ENCODE peak calls at places on chromosomes 5 and 9, in seven cellular contexts. N is testis, Z is NB4, L is K562, X is stomach, A is H54, T is tibial nerve. S is an unnamed sample.

GRCh38 chr5:90909091-90909503 is 350.5 kb downstream of the ADGRV1 start:
- DNase-seq in L (no peak), N (no peak), Z (no peak), T (no peak), A (no peak), X (no peak), S (no peak)

GRCh38 chr5:73120222-73121108 is at the start of gene TMEM171:
- DNase-seq in T (no peak), Z (no peak), X (peak; percentile 82), A (peak; percentile 42), N (peak; percentile 38), L (no peak), S (no peak)

GRCh38 chr5:147949711-147950573 is 43.6 kb upstream of the C5orf46 start:
- DNase-seq in X (no peak), Z (peak; percentile 43), L (peak; percentile 25), T (no peak), A (peak; percentile 11), N (no peak), S (no peak)

GRCh38 chr5:122311400-122311887 is 593 bp upstream of the SNCAIP start:
- DNase-seq in X (no peak), L (no peak), N (no peak), T (no peak), Z (no peak), A (no peak), S (no peak)

GRCh38 chr5:75961814-75962213 is 121.4 kb upstream of the SV2C start:
- DNase-seq in T (no peak), A (no peak), L (no peak), Z (no peak), N (no peak), X (no peak), S (no peak)

GRCh38 chr9:105877719-105878118 is 183.4 kb downstream of the TMEM38B start:
- DNase-seq in X (no peak), T (no peak), L (no peak), Z (peak; percentile 66), N (no peak), A (no peak), S (no peak)

GRCh38 chr5:21774791-21775190 is 1078.4 kb downstream of the CDH12 start:
- DNase-seq in X (no peak), L (no peak), Z (no peak), N (no peak), A (peak; percentile 9), T (no peak), S (no peak)

GRCh38 chr5:102955463-102955862 is 164.5 kb downstream of the GIN1 start:
- DNase-seq in Z (no peak), X (no peak), T (no peak), N (no peak), L (no peak), A (no peak), S (no peak)

DNA sequence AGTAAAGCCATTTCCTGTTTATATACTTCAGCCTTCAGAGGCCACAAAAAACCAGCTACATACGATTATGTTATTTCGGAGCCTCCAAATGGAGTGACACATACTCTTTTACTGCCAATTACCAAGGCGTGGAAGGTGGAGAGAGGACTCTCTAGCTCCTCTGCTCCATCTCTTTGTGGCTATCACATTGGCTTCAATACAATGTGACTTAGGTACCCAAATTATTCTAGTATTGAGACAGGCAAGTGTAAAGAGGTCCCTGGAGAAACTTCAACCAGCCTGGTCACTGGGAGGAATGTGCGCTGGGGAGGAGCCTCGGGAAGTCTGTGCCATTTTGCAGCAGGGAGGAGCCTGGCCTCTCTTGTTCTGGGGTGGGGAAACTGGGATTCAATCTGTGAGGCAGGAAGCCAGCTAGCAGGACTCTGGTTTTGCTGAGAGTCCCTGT is 85.8 kb upstream of the TAS2R1 start:
- DNase-seq in N (no peak), Z (no peak), T (no peak), X (no peak), L (no peak), A (no peak), S (no peak)
- TF ChIP-seq POLR2A in N (no peak), Z (no peak), T (no peak), X (no peak), L (no peak), A (no peak), S (no peak)

GRCh38 chr9:136295537-136296433 is 8.1 kb downstream of the CCDC187 start:
- DNase-seq in X (no peak), L (no peak), T (no peak), A (no peak), N (no peak), Z (no peak), S (no peak)

GRCh38 chr9:136297766-136298735 is 5.8 kb downstream of the CCDC187 start:
- DNase-seq in A (no peak), Z (no peak), T (no peak), N (no peak), L (no peak), X (no peak), S (no peak)

GRCh38 chr9:136299116-136299515 is 4.8 kb downstream of the CCDC187 start:
- DNase-seq in A (no peak), T (no peak), L (no peak), Z (no peak), N (no peak), X (no peak), S (no peak)

GRCh38 chr9:136296434-136297015 is 7.4 kb downstream of the CCDC187 start:
- DNase-seq in A (peak; percentile 79), Z (no peak), N (no peak), X (no peak), L (no peak), T (no peak), S (no peak)

DNA sequence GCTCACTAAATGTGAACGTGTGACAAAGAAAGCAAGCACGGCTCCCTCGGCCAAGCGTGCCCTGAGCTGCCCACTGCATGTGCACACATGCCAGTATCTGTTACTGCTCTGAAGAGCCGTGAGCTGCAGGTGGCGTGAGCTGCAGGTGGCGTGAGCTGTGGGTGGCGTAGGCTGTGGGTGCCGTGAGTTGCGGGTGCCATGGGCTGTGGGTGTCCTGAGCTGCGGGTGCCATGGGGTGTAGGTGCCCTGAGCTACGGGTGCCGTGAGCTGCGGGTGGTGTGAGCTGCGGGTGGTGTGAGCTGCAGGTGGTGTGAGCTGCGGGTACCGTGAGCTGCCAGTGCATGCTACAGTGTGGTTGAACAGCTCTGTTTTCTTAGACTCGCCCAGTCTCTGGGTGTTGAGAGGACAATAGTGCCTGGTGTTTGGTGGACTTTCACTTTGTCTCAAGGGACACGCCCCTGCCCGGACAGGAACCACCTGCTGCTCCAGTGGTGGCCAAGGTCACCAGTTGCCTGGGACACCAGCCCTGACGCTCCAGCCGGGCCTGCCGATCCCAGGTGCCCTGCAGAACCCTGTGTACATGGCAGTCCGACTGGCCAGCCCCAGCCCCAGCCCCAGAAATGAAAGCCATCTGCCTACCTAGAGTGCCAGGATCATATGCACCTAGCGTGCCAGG is 6.7 kb downstream of the CCDC187 start:
- DNase-seq in L (no peak), N (no peak), T (no peak), A (peak; percentile 77), X (peak; percentile 89), Z (no peak), S (no peak)
- TF ChIP-seq POLR2A in L (no peak), N (no peak), T (no peak), A (no peak), X (no peak), Z (no peak), S (no peak)

GRCh38 chr9:129141066-129142041 is 30.1 kb downstream of the PTPA start:
- DNase-seq in X (peak; percentile 70), N (peak; percentile 71), T (peak; percentile 79), Z (peak; percentile 88), A (no peak), L (peak; percentile 60), S (peak; percentile 95)

GRCh38 chr9:129139233-129139992 is 28.2 kb downstream of the PTPA start:
- DNase-seq in T (peak; percentile 98), Z (peak; percentile 89), A (peak; percentile 82), L (peak; percentile 92), N (peak; percentile 89), X (peak; percentile 79), S (peak; percentile 97)

GRCh38 chr9:129139993-129140396 is 28.8 kb downstream of the PTPA start:
- DNase-seq in A (peak; percentile 97), T (peak; percentile 97), X (peak; percentile 89), L (peak; percentile 94), N (peak; percentile 94), Z (peak; percentile 99), S (peak; percentile 99)

GRCh38 chr9:129142115-129142514 is 30.9 kb downstream of the PTPA start:
- DNase-seq in A (no peak), L (no peak), T (no peak), X (no peak), N (no peak), Z (no peak), S (no peak)

DNA sequence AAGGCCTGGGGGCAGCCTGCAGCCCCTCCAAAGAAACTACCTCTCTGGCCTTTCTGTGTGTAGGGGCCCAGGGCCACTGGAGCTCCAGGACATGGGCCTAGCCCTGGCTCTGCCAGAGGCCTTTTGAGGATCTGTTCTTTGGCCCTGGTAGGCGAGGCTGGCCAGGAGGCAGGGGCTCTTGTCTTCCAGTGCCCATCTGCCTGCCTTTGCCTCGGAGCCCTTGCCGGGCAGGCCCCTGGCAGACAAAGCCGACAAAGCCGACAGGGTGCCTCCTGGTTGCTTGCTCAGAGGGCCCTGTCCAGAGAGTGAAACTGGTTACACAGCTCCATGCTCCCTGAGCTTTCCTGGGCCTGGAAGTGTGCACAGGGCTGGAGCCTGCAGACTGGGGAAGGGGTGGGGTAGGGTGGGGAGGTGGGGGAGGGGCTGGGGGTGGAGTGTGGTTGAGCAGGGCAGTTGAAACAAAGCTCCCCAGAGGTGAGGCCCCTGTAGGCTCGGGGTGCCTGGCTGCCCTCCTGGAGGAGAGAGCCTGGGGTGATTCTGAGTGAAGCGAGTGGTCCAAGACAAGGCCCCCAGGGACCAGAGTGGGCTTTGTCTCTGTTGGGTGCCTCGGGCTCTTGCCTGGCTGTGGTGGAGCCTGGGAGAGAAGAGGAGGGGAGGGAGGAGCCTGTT is 29.3 kb downstream of the PTPA start:
- DNase-seq in T (no peak), Z (peak; percentile 81), X (peak; percentile 73), N (no peak), A (no peak), L (peak; percentile 57), S (no peak)
- TF ChIP-seq POLR2A in T (no peak), Z (no peak), X (no peak), N (no peak), A (peak; percentile 24), L (no peak), S (no peak)

GRCh38 chr5:66896207-66896606 is 300.0 kb downstream of the MAST4 start:
- DNase-seq in L (peak; percentile 16), X (no peak), N (no peak), Z (no peak), A (no peak), T (no peak), S (no peak)

GRCh38 chr5:66889524-66889923 is 293.3 kb downstream of the MAST4 start:
- DNase-seq in L (no peak), A (no peak), T (no peak), Z (no peak), X (no peak), N (no peak), S (no peak)

GRCh38 chr5:66894480-66895240 is 298.5 kb downstream of the MAST4 start:
- DNase-seq in N (no peak), X (no peak), L (no peak), A (no peak), Z (no peak), T (no peak), S (no peak)

GRCh38 chr5:66891184-66891925 is 295.2 kb downstream of the MAST4 start:
- DNase-seq in X (no peak), N (no peak), Z (no peak), L (no peak), A (no peak), T (no peak), S (no peak)

DNA sequence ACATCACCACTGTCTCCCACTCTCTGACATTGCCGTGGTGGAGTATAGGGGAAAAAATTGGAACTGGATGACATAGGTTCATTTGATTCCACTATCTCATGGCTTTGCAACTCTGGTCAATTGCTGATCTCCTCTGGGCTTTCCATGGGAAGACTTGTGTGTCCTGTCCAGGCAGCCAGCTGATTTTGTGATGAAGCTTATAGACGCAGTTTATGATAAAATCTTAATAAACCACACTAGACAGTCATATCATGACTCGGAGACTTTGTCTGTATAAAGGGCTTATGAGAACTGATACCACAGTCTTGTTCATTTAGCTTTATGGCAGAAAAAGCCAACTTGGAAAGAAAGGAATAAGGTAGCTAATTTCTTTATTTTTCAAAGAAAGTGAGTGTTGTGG is 296.5 kb downstream of the MAST4 start:
- DNase-seq in X (no peak), T (no peak), A (no peak), L (no peak), Z (no peak), N (no peak), S (no peak)
- TF ChIP-seq POLR2A in X (no peak), T (no peak), A (no peak), L (no peak), Z (no peak), N (no peak), S (no peak)

S was measured in vagina.